ENCODE peak calls at places on chromosomes 7 and 10, in four cellular contexts. One of them, this sample, is unnamed.

GRCh38 chr10:42961156-42961589 is 115.7 kb upstream of the RET start:
- DNase-seq in SK-N-SH: no peak
- DNase-seq in K562: no peak
- DNase-seq in GM12878: no peak
- DNase-seq in this sample: peak; percentile 4

GRCh38 chr7:50479743-50480517 is 29.8 kb upstream of the FIGNL1 start:
- DNase-seq in SK-N-SH: no peak
- DNase-seq in K562: no peak
- DNase-seq in GM12878: no peak
- DNase-seq in this sample: no peak

GRCh38 chr7:154640266-154640865 is 362.6 kb downstream of the PAXIP1 start:
- DNase-seq in SK-N-SH: peak; percentile 69
- DNase-seq in K562: peak; percentile 75
- DNase-seq in GM12878: no peak
- DNase-seq in this sample: no peak

GRCh38 chr10:132010484-132010883 is 28.8 kb upstream of the BNIP3 start:
- DNase-seq in SK-N-SH: no peak
- DNase-seq in K562: no peak
- DNase-seq in GM12878: no peak
- DNase-seq in this sample: no peak

GRCh38 chr7:99013266-99014112 is 130.4 kb downstream of the SMURF1 start:
- DNase-seq in SK-N-SH: no peak
- DNase-seq in K562: no peak
- DNase-seq in GM12878: no peak
- DNase-seq in this sample: no peak

GRCh38 chr7:94228678-94229077 is 166.0 kb upstream of the COL1A2 start:
- DNase-seq in SK-N-SH: peak; percentile 36
- DNase-seq in K562: no peak
- DNase-seq in GM12878: no peak
- DNase-seq in this sample: no peak

GRCh38 chr7:154744226-154744860 is 258.6 kb downstream of the PAXIP1 start:
- DNase-seq in SK-N-SH: peak; percentile 86
- DNase-seq in K562: peak; percentile 89
- DNase-seq in GM12878: no peak
- DNase-seq in this sample: peak; percentile 56

GRCh38 chr7:134527979-134528371 is 608 bp downstream of the AKR1B10 start:
- DNase-seq in SK-N-SH: no peak
- DNase-seq in K562: no peak
- DNase-seq in GM12878: no peak
- DNase-seq in this sample: no peak

GRCh38 chr10:8278099-8278498 is 223.6 kb downstream of the GATA3 start:
- DNase-seq in SK-N-SH: no peak
- DNase-seq in K562: no peak
- DNase-seq in GM12878: no peak
- DNase-seq in this sample: no peak

GRCh38 chr10:21526952-21527633 is 1.6 kb upstream of the SKIDA1 start:
- DNase-seq in SK-N-SH: peak; percentile 73
- DNase-seq in K562: peak; percentile 68
- DNase-seq in GM12878: no peak
- DNase-seq in this sample: peak; percentile 78

GRCh38 chr10:5891009-5891408 is 966 bp downstream of the FBH1 start:
- DNase-seq in SK-N-SH: no peak
- DNase-seq in K562: no peak
- DNase-seq in GM12878: no peak
- DNase-seq in this sample: no peak

GRCh38 chr10:10831085-10831484 is 186.6 kb upstream of the CELF2 start:
- DNase-seq in SK-N-SH: no peak
- DNase-seq in K562: no peak
- DNase-seq in GM12878: no peak
- DNase-seq in this sample: no peak

GRCh38 chr10:122121059-122121458 is 132.1 kb downstream of the TACC2 start:
- DNase-seq in SK-N-SH: no peak
- DNase-seq in K562: no peak
- DNase-seq in GM12878: no peak
- DNase-seq in this sample: no peak

GRCh38 chr7:156827587-156828203 is 65.3 kb downstream of the LMBR1 start:
- DNase-seq in SK-N-SH: peak; percentile 41
- DNase-seq in K562: peak; percentile 38
- DNase-seq in GM12878: no peak
- DNase-seq in this sample: no peak

GRCh38 chr7:116305485-116306408 is 95.4 kb downstream of the TES start:
- DNase-seq in SK-N-SH: no peak
- DNase-seq in K562: no peak
- DNase-seq in GM12878: no peak
- DNase-seq in this sample: no peak

GRCh38 chr7:134660961-134661376 is 14.3 kb downstream of the BPGM start:
- DNase-seq in SK-N-SH: no peak
- DNase-seq in K562: no peak
- DNase-seq in GM12878: no peak
- DNase-seq in this sample: no peak

GRCh38 chr10:29099415-29099814 is 189.5 kb upstream of the LYZL1 start:
- DNase-seq in SK-N-SH: no peak
- DNase-seq in K562: no peak
- DNase-seq in GM12878: no peak
- DNase-seq in this sample: no peak

GRCh38 chr10:125756853-125757487 is 18.7 kb downstream of the MMP21 start:
- DNase-seq in SK-N-SH: no peak
- DNase-seq in K562: no peak
- DNase-seq in GM12878: no peak
- DNase-seq in this sample: no peak

GRCh38 chr10:27646194-27646593 is 99.4 kb downstream of the MKX start:
- DNase-seq in SK-N-SH: no peak
- DNase-seq in K562: no peak
- DNase-seq in GM12878: no peak
- DNase-seq in this sample: no peak

GRCh38 chr10:48610585-48611093 is 5.8 kb upstream of the ARHGAP22 start:
- DNase-seq in SK-N-SH: no peak
- DNase-seq in K562: no peak
- DNase-seq in GM12878: no peak
- DNase-seq in this sample: no peak

DNA sequence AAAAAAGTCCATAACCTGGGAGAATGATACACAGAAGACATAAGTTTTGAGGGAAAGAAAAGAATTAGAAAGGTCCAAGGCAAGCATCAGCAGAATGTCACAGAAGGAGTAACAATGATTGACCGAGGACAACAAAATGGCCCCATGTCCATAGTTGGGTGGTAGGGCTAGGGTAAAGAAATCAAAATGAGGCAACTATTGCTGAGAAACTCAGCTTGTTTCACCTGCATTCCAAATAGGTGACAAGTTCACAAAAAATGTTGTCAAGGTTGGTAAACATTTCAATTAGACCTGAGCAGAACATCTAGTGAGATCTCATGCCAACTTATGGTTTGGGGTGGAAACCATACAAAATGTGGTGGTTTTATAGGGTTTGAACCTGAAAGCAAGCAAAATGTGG is 22.8 kb upstream of the DLX6 start:
- DNase-seq in SK-N-SH: no peak
- DNase-seq in K562: no peak
- DNase-seq in GM12878: no peak
- DNase-seq in this sample: no peak
- TF ChIP-seq USF1 in SK-N-SH: no peak
- TF ChIP-seq USF1 in K562: no peak
- TF ChIP-seq USF1 in GM12878: no peak
- TF ChIP-seq USF1 in this sample: no peak

DNA sequence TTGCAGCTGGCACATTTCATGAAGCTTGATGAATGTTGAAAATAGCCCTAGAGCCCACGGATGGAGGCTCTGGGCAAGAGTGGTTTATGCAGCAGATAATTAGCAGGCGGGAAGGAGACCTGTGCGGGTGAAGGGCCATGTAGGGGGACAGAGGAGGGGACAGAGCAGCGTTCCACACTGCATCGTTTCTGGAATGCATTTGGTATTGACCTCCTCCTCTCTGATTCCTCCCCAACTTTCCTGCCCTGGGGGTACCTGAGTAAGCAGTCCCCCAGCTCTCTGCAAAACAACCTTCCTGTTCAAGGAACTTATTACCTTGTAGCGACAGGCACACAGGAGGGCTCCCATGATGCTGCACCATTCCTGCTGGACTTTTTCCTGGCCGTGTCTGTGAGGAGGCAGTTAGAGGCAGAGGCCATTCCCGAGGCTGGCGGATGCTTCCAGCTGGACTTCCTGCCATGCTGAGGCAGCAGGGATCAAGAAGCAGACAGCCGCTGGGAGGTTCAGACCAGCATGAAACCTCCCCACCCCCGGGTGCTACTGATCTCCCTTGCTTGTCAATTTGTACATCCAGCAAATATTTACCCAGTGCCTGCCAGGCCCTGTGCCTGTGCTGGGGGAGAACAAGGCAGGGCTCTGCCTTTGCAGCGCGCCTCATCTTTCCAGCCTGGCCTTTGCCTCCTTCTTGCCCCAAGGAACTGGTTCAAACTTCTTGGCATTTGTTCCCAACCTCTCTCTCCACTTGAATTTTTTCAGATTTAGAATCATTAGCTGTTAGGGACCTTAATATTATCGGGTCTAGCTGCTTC is 28.7 kb downstream of the SLC29A3 start:
- DNase-seq in SK-N-SH: no peak
- DNase-seq in K562: no peak
- DNase-seq in GM12878: no peak
- DNase-seq in this sample: no peak
- TF ChIP-seq USF1 in SK-N-SH: no peak
- TF ChIP-seq USF1 in K562: no peak
- TF ChIP-seq USF1 in GM12878: no peak
- TF ChIP-seq USF1 in this sample: no peak

GRCh38 chr7:43517464-43517863 is 65.4 kb upstream of the STK17A start:
- DNase-seq in SK-N-SH: no peak
- DNase-seq in K562: no peak
- DNase-seq in GM12878: no peak
- DNase-seq in this sample: no peak

GRCh38 chr7:43511769-43512515 is 71.0 kb upstream of the STK17A start:
- DNase-seq in SK-N-SH: no peak
- DNase-seq in K562: peak; percentile 31
- DNase-seq in GM12878: no peak
- DNase-seq in this sample: no peak

GRCh38 chr7:43513236-43513635 is 69.7 kb upstream of the STK17A start:
- DNase-seq in SK-N-SH: no peak
- DNase-seq in K562: no peak
- DNase-seq in GM12878: no peak
- DNase-seq in this sample: no peak

GRCh38 chr7:43520201-43520600 is 62.7 kb upstream of the STK17A start:
- DNase-seq in SK-N-SH: no peak
- DNase-seq in K562: no peak
- DNase-seq in GM12878: no peak
- DNase-seq in this sample: no peak

DNA sequence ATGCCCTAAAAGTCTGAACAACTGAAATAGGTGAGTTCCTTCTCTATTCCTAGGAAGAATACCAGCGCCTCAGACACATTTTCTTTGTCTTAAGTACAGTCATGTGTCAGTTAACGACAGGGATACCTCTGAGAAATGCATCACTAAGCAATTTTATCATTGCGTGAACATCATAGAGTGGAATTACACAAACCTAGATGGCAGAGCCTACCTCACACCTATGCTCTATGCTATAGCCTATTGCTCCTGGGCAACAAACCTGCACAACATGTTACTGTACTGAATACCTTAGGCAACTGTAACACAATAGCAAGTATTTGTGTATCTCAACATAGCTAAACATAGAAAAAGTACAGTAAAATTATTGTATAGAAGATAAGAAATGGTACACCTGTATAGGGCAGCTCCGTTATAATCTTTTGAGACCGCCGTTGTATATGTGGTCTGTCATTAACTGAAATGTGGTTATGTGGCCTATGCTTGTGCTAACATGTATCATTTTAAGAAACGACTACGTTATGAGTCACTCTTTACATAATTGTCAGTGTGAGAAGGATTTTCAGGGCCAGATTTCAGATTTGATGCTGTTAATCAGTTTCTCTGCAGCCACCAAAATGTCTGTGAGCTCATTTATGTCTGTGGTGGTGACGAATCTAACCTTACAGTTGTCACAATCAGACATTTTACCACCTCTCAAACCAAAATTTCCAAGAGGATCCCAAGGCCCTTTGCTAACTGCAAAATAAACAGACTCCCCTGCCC is 66.1 kb upstream of the STK17A start:
- DNase-seq in SK-N-SH: no peak
- DNase-seq in K562: no peak
- DNase-seq in GM12878: peak; percentile 48
- DNase-seq in this sample: no peak
- TF ChIP-seq USF1 in SK-N-SH: no peak
- TF ChIP-seq USF1 in K562: no peak
- TF ChIP-seq USF1 in GM12878: no peak
- TF ChIP-seq USF1 in this sample: no peak

GRCh38 chr10:72204724-72205123 is 11.1 kb upstream of the ANAPC16 start:
- DNase-seq in SK-N-SH: no peak
- DNase-seq in K562: no peak
- DNase-seq in GM12878: no peak
- DNase-seq in this sample: no peak
- TF ChIP-seq USF1 in SK-N-SH: no peak
- TF ChIP-seq USF1 in K562: no peak
- TF ChIP-seq USF1 in GM12878: no peak
- TF ChIP-seq USF1 in this sample: no peak

GRCh38 chr10:96719850-96720421 is 378 bp downstream of the PIK3AP1 start:
- DNase-seq in SK-N-SH: peak; percentile 50
- DNase-seq in K562: peak; percentile 58
- DNase-seq in GM12878: no peak
- DNase-seq in this sample: peak; percentile 84
- TF ChIP-seq USF1 in SK-N-SH: no peak
- TF ChIP-seq USF1 in K562: no peak
- TF ChIP-seq USF1 in GM12878: no peak
- TF ChIP-seq USF1 in this sample: no peak

DNA sequence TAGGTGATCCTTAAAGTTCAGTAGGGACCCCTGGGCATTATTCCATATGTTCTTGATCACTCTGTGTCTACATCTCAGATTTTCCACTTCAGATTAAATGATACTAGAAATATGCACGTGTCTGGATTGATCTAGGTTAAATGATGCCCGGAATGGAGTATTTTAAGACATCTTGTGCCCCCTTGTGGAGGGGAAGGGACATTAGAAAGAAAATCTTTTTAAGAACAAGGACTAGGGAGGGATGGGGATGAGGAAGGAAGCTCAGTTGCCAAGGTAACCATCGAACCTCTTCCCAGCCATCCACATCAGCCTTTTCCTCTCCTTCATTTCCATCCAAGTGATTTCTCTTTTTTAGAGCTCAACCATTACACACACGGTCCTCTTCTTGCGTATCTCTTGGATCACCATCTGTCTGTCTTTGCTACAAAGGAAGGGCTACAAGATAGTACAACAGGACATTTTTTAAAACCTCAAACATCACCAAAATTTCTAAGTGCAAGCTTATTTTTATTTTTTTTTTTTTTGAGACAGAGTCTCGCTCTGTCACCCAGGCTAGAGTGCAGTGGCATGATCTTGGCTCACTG is 40.5 kb downstream of the PRSS2 start:
- DNase-seq in SK-N-SH: peak; percentile 59
- DNase-seq in K562: peak; percentile 70
- DNase-seq in GM12878: no peak
- DNase-seq in this sample: no peak
- TF ChIP-seq USF1 in SK-N-SH: no peak
- TF ChIP-seq USF1 in K562: no peak
- TF ChIP-seq USF1 in GM12878: no peak
- TF ChIP-seq USF1 in this sample: no peak

GRCh38 chr7:80379034-80379433 is 132.8 kb downstream of the GNAT3 start:
- DNase-seq in SK-N-SH: no peak
- DNase-seq in K562: no peak
- DNase-seq in GM12878: no peak
- DNase-seq in this sample: no peak
- TF ChIP-seq USF1 in SK-N-SH: no peak
- TF ChIP-seq USF1 in K562: no peak
- TF ChIP-seq USF1 in GM12878: no peak
- TF ChIP-seq USF1 in this sample: no peak